ENCODE peak calls at places on chromosomes 12 and 14, in nine cellular contexts. U is psoas muscle, I is pancreas, M is mucosa of descending colon, B is B cell, C is fibroblast of lung, K is foreskin fibroblast, X is nephron progenitor cell, G is Caco-2. D is an unnamed sample.

GRCh38 chr12:53476769-53477209 is 22.5 kb downstream of the MAP3K12 start:
- DNase-seq in C (no peak), I (no peak), X (no peak), M (no peak), K (no peak), G (peak), U (no peak), B (no peak), D (no peak)

GRCh38 chr14:70047598-70048312 is 141.0 kb downstream of the SLC8A3 start:
- DNase-seq in I (no peak), C (no peak), X (no peak), G (peak), U (no peak), M (no peak), K (no peak), B (no peak), D (no peak)

GRCh38 chr14:61178226-61179060 is 102.7 kb downstream of the TMEM30B start:
- DNase-seq in B (no peak), I (no peak), G (no peak), C (peak), X (no peak), M (no peak), K (peak), U (peak), D (no peak)

GRCh38 chr14:61280092-61280525 is 1.0 kb downstream of the TMEM30B start:
- DNase-seq in X (no peak), K (no peak), U (no peak), C (no peak), G (no peak), B (no peak), M (no peak), I (peak), D (no peak)

GRCh38 chr12:15829949-15830348 is 40.8 kb upstream of the EPS8 start:
- DNase-seq in K (peak), C (peak), M (no peak), I (no peak), B (no peak), X (no peak), U (no peak), G (no peak), D (no peak)

GRCh38 chr14:35534884-35535793 is 1.2 kb downstream of the INSM2 start:
- DNase-seq in B (peak), C (peak), G (peak), K (peak), X (peak), M (peak), I (peak), U (peak), D (peak)

GRCh38 chr12:112977641-112978040 is 678 bp upstream of the OAS2 start:
- DNase-seq in U (no peak), K (no peak), C (no peak), G (no peak), M (no peak), I (no peak), X (no peak), B (no peak), D (no peak)

GRCh38 chr14:67400434-67400833 is 11.5 kb downstream of the PLEK2 start:
- DNase-seq in X (no peak), I (no peak), M (no peak), C (no peak), G (no peak), B (no peak), U (no peak), K (no peak), D (no peak)

GRCh38 chr12:75554556-75554880 is 43.1 kb upstream of the KRR1 start:
- DNase-seq in G (no peak), X (no peak), U (no peak), C (no peak), K (no peak), I (no peak), B (no peak), M (no peak), D (no peak)

GRCh38 chr12:46470039-46470627 is 97.6 kb upstream of the SLC38A2 start:
- DNase-seq in B (no peak), X (no peak), U (no peak), K (no peak), I (no peak), M (no peak), C (no peak), G (no peak), D (no peak)

GRCh38 chr12:52604859-52605258 is 3.6 kb upstream of the KRT72 start:
- DNase-seq in I (no peak), M (no peak), X (no peak), B (no peak), C (no peak), K (no peak), U (no peak), G (no peak), D (no peak)

GRCh38 chr14:49991491-49991890 is 98.6 kb downstream of the ARF6 start:
- DNase-seq in U (no peak), I (no peak), B (no peak), K (no peak), X (no peak), M (no peak), G (no peak), C (no peak), D (no peak)

GRCh38 chr12:69334138-69334537 is 14.0 kb upstream of the LYZ start:
- DNase-seq in I (no peak), K (no peak), G (no peak), X (no peak), C (no peak), B (no peak), U (no peak), M (no peak), D (no peak)

GRCh38 chr12:85468356-85469157 is 188.5 kb downstream of the ALX1 start:
- DNase-seq in M (no peak), I (peak), K (peak), G (peak), C (peak), X (peak), U (no peak), B (no peak), D (peak)

GRCh38 chr14:50011242-50011641 is 105.1 kb downstream of the VCPKMT start:
- DNase-seq in I (no peak), B (no peak), M (no peak), C (no peak), U (no peak), K (no peak), G (no peak), X (no peak), D (no peak)

GRCh38 chr12:638948-639557 is 24.2 kb downstream of the NINJ2 start:
- DNase-seq in G (no peak), C (no peak), X (no peak), M (no peak), U (no peak), I (no peak), B (no peak), K (no peak), D (no peak)

DNA sequence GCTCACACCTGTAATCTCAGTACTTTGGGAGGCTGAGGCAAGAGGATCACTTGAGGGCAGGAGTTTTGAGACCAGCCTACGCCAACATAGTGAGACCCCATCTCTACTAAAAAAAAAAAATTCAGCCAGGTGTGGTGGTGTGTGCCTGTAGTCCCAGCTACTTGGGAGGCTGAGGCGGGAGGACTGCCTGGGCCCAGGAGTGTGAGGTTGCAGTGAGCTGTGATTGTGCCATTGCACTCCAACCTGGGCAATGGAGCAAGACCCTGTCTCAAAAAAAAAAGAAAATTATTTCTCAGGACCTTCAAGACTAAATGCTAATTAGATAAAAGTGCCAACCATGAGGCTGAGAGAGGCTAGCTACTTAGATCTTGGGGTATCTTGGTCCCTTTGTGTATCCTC is 23.5 kb downstream of the OTUB2 start:
- DNase-seq in X (no peak), G (no peak), K (no peak), B (no peak), U (no peak), I (no peak), M (no peak), C (no peak), D (no peak)
- TF ChIP-seq CTCF in X (no peak), G (no peak), K (no peak), B (no peak), U (no peak), I (no peak), M (no peak), C (no peak), D (no peak)

GRCh38 chr12:49705479-49706267 is 1.5 kb downstream of the FMNL3 start:
- DNase-seq in X (no peak), K (peak), B (no peak), I (no peak), M (peak), U (peak), G (no peak), C (peak), D (no peak)

GRCh38 chr12:49707127-49707811 is at the start of gene FMNL3:
- DNase-seq in U (peak), G (peak), M (peak), K (peak), X (peak), I (peak), C (peak), B (peak), D (peak)

GRCh38 chr12:49708851-49709250 is 1.6 kb upstream of the FMNL3 start:
- DNase-seq in M (no peak), U (no peak), B (no peak), C (no peak), G (no peak), X (no peak), I (no peak), K (no peak), D (no peak)

GRCh38 chr12:49706351-49707126 is 666 bp downstream of the FMNL3 start:
- DNase-seq in B (peak), X (peak), K (peak), G (peak), I (peak), U (peak), C (peak), M (peak), D (peak)

GRCh38 chr12:49707812-49708147 is 575 bp upstream of the FMNL3 start:
- DNase-seq in I (no peak), G (no peak), K (no peak), M (no peak), X (no peak), C (no peak), U (no peak), B (no peak), D (no peak)
- TF ChIP-seq CTCF in I (no peak), G (no peak), K (no peak), M (no peak), X (no peak), C (no peak), U (no peak), B (peak), D (peak)

GRCh38 chr12:55724940-55725309 is 3.9 kb downstream of the CD63 start:
- DNase-seq in K (no peak), C (no peak), U (peak), B (no peak), I (peak), M (peak), X (no peak), G (no peak), D (no peak)

GRCh38 chr12:55722948-55723347 is 2.8 kb downstream of the RDH5 start:
- DNase-seq in M (no peak), I (peak), G (no peak), B (no peak), C (no peak), U (peak), X (no peak), K (no peak), D (no peak)

GRCh38 chr12:55725556-55725955 is 3.3 kb downstream of the CD63 start:
- DNase-seq in G (no peak), K (no peak), I (peak), M (no peak), C (no peak), B (no peak), X (no peak), U (peak), D (no peak)

GRCh38 chr12:55723516-55724225 is 3.5 kb downstream of the RDH5 start:
- DNase-seq in I (peak), G (no peak), U (peak), C (no peak), K (no peak), M (no peak), B (no peak), X (no peak), D (no peak)

GRCh38 chr12:55724226-55724939 is 4.2 kb downstream of the RDH5 start:
- DNase-seq in G (peak), B (peak), M (peak), U (peak), X (peak), K (peak), I (peak), C (peak), D (no peak)
- TF ChIP-seq CTCF in G (peak), B (peak), M (peak), U (peak), X (peak), K (peak), I (peak), C (peak), D (no peak)

DNA sequence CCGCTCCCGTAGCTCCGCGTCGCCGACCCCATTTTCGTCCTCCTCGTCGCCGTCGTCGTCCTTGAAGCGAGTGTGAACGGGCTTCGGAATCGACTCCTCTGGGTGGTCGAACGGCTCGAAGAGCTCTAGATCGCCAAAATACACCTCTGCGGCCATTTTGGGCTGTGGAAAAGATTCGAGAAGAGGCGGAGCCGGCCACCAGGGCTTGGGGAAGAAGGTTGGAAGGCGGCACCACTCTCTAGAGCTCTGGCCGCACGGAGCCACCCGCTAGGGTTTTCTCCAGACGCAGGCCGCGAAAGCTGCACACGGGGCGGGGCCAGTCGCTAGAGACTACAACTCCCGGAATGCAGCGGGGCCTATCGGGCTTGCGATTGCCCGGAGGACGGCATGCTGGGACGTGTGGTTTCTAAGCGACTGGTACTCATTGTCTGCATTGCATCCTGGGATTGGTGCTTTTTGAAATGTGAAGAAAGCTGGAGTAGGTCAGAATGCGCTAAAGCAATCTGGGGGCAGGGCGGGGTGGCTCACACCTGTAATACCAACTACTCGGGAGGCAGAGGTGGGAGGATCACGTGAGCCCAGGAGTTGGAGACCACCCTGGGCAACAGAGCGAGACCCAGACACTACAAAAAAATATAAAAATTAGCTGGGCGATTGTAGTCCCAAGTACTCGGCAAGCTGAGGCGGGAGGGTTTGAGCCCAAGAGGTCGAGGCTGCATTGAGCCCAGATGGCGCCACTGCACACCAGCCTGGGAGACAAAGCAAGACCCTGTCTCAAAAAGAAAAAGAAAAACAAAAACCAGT is at the start of gene ZCCHC8:
- DNase-seq in M (peak), I (peak), G (peak), C (peak), B (peak), K (peak), U (peak), X (peak), D (peak)
- TF ChIP-seq CTCF in M (peak), I (no peak), G (no peak), C (peak), B (no peak), K (no peak), U (no peak), X (no peak), D (no peak)

GRCh38 chr12:12786716-12787601 is 1.5 kb downstream of the APOLD1 start:
- DNase-seq in K (peak), M (peak), U (peak), C (peak), X (peak), B (peak), I (peak), G (peak), D (peak)
- TF ChIP-seq CTCF in K (no peak), M (no peak), U (no peak), C (no peak), X (no peak), B (peak), I (no peak), G (peak), D (no peak)

D was measured in mesothelial cell of epicardium.